ENCODE peak calls at places on chromosomes 7 and 10, in nine cellular contexts. E is mammary epithelial cell; Z is colonic mucosa; K is CD8-positive, alpha-beta memory T cell; Y is body of pancreas; N is prostate gland; A is lower lobe of right lung; V is heart left ventricle; S is esophagus muscularis mucosa. T is an unnamed sample.

GRCh38 chr10:103673616-103674015 is 180.1 kb downstream of the NEURL1 start:
- DNase-seq in E (no peak), N (no peak), Y (no peak), S (no peak), Z (no peak), V (no peak), A (no peak), K (no peak), T (no peak)

GRCh38 chr7:13848576-13849527 is 140.6 kb downstream of the ETV1 start:
- DNase-seq in A (no peak), K (no peak), E (no peak), Y (no peak), Z (no peak), S (no peak), V (no peak), N (no peak), T (no peak)

GRCh38 chr10:88108115-88108610 is 244.7 kb downstream of the PTEN start:
- DNase-seq in Y (no peak), K (no peak), E (no peak), S (peak; percentile 81), V (no peak), A (no peak), N (no peak), Z (no peak), T (no peak)

GRCh38 chr7:38757946-38758345 is 126.8 kb upstream of the AMPH start:
- DNase-seq in E (no peak), A (no peak), K (no peak), Y (no peak), Z (no peak), N (no peak), S (no peak), V (no peak), T (no peak)

GRCh38 chr10:73590881-73591577 is at the start of gene USP54:
- DNase-seq in K (no peak), A (no peak), Z (peak; percentile 45), E (peak; percentile 89), N (no peak), Y (no peak), S (no peak), V (no peak), T (peak; percentile 55)

GRCh38 chr10:8288600-8288999 is 234.1 kb downstream of the GATA3 start:
- DNase-seq in Z (no peak), V (no peak), E (no peak), S (peak; percentile 53), A (no peak), Y (no peak), N (no peak), K (no peak), T (no peak)

GRCh38 chr7:107294182-107294581 is 125.4 kb downstream of the HBP1 start:
- DNase-seq in V (no peak), N (no peak), S (no peak), K (no peak), E (no peak), A (no peak), Y (no peak), Z (no peak), T (no peak)

GRCh38 chr10:102115775-102116174 is 4.4 kb downstream of the LDB1 start:
- DNase-seq in V (no peak), Y (no peak), N (no peak), K (no peak), A (no peak), Z (no peak), E (no peak), S (no peak), T (no peak)

GRCh38 chr10:126016884-126017283 is 120.5 kb downstream of the FANK1 start:
- DNase-seq in V (no peak), A (no peak), Z (no peak), S (no peak), N (no peak), K (no peak), E (no peak), Y (no peak), T (no peak)

GRCh38 chr7:12635830-12636229 is 51.6 kb upstream of the ARL4A start:
- DNase-seq in K (no peak), A (no peak), Y (no peak), N (peak; percentile 43), V (no peak), E (peak; percentile 40), S (no peak), Z (no peak), T (no peak)

GRCh38 chr7:123867220-123867619 is 22.3 kb downstream of the HYAL4 start:
- DNase-seq in S (no peak), A (no peak), N (no peak), Z (no peak), Y (no peak), K (no peak), E (no peak), V (no peak), T (no peak)

GRCh38 chr10:114565066-114565465 is 93.0 kb downstream of the ABLIM1 start:
- DNase-seq in N (no peak), A (no peak), K (no peak), E (peak; percentile 16), V (no peak), S (no peak), Z (no peak), Y (no peak), T (no peak)

GRCh38 chr10:42367532-42368230 is 270.7 kb downstream of the ZNF33B start:
- DNase-seq in S (peak; percentile 95), N (peak; percentile 78), A (peak; percentile 84), K (no peak), Y (peak; percentile 93), Z (peak; percentile 85), V (peak; percentile 93), E (peak; percentile 94), T (no peak)

GRCh38 chr10:133379152-133379800 is at the start of gene PAOX:
- DNase-seq in V (peak; percentile 81), N (peak; percentile 66), A (peak; percentile 81), Y (peak; percentile 72), Z (peak; percentile 72), K (peak; percentile 48), E (peak; percentile 84), S (no peak), T (peak; percentile 83)

GRCh38 chr7:86926732-86927131 is 132.7 kb downstream of the ELAPOR2 start:
- DNase-seq in Z (peak; percentile 42), V (no peak), E (peak; percentile 24), N (no peak), S (no peak), A (no peak), Y (peak; percentile 20), K (no peak), T (no peak)

GRCh38 chr7:142583424-142583823 is 165.8 kb upstream of the PRSS1 start:
- DNase-seq in Z (no peak), V (no peak), E (peak; percentile 91), K (no peak), Y (peak; percentile 59), S (no peak), N (no peak), A (no peak), T (no peak)

GRCh38 chr10:101031796-101032636 is 982 bp downstream of the SFXN3 start:
- DNase-seq in N (peak; percentile 66), A (peak; percentile 91), Z (peak; percentile 77), E (no peak), S (peak; percentile 95), K (peak; percentile 78), Y (peak; percentile 70), V (peak; percentile 90), T (peak; percentile 69)

GRCh38 chr7:43648725-43649406 is 66.0 kb downstream of the STK17A start:
- DNase-seq in Y (no peak), K (peak; percentile 56), V (no peak), A (no peak), Z (peak; percentile 48), E (peak; percentile 88), S (no peak), N (no peak), T (no peak)

GRCh38 chr7:71184609-71185008 is 52.7 kb downstream of the GALNT17 start:
- DNase-seq in K (no peak), S (no peak), E (no peak), Z (no peak), A (no peak), Y (no peak), V (no peak), N (no peak), T (no peak)

GRCh38 chr7:71191766-71192165 is 59.8 kb downstream of the GALNT17 start:
- DNase-seq in A (no peak), Y (no peak), Z (no peak), N (no peak), K (no peak), E (no peak), S (no peak), V (no peak), T (no peak)

GRCh38 chr7:71182536-71182935 is 50.6 kb downstream of the GALNT17 start:
- DNase-seq in K (no peak), Z (no peak), V (no peak), A (no peak), E (no peak), N (no peak), S (no peak), Y (no peak), T (no peak)

GRCh38 chr7:71184136-71184535 is 52.2 kb downstream of the GALNT17 start:
- DNase-seq in K (no peak), S (no peak), Y (no peak), A (no peak), E (no peak), N (no peak), Z (no peak), V (no peak), T (no peak)

DNA sequence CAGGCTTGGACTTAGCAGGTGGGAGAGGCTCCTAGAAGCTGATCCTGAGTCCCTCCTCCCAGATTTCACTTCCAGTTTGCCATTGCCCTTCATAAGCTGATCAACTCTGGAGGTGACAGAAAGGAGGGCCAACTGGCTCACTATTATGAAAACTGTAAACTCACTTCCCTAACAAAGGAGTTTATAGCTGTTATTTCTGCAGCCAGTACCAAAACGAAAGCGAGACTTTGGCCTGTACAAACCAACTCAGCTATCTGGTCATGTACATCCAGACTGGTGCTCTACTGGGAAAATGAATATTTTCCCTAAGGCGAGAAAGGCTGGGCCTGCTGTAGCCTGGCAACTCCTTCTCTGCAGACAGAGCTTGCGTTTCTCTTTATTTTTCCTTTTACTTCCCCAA is 54.6 kb downstream of the GALNT17 start:
- DNase-seq in V (no peak), K (no peak), Y (no peak), A (no peak), N (no peak), S (no peak), E (no peak), Z (no peak), T (no peak)
- H3K4me3 ChIP-seq in V (no peak overlapping the region), K (no peak overlapping the region), Y (no peak overlapping the region), A (no peak overlapping the region), N (no peak overlapping the region), S (no peak overlapping the region), E (no peak overlapping the region), Z (no peak overlapping the region), T (no peak overlapping the region)

GRCh38 chr7:134699871-134700270 is 53.2 kb downstream of the BPGM start:
- DNase-seq in Z (no peak), A (no peak), S (no peak), Y (no peak), E (no peak), N (no peak), K (no peak), V (no peak), T (no peak)
- H3K27me3 ChIP-seq in Z (no peaks in the 10 kb centered on the region), A (no peaks in the 10 kb centered on the region), S (no peaks in the 10 kb centered on the region), Y (no peaks in the 10 kb centered on the region), E (no peaks in the 10 kb centered on the region), N (no peaks in the 10 kb centered on the region), K (no peaks in the 10 kb centered on the region), V (no peaks in the 10 kb centered on the region), T (no peaks in the 10 kb centered on the region)

GRCh38 chr10:77913090-77913489 is 13.5 kb downstream of the DLG5 start:
- DNase-seq in A (no peak), E (no peak), K (no peak), V (no peak), N (peak; percentile 53), S (no peak), Y (no peak), Z (no peak), T (no peak)
- H3K36me3 ChIP-seq in A (no peaks in the 10 kb centered on the region), E (no peaks in the 10 kb centered on the region), K (no peaks in the 10 kb centered on the region), V (no peaks in the 10 kb centered on the region), N (no peaks in the 10 kb centered on the region), S (no peaks in the 10 kb centered on the region), Y (no peaks in the 10 kb centered on the region), Z (no peaks in the 10 kb centered on the region), T (no peaks in the 10 kb centered on the region)

GRCh38 chr7:26857170-26857533 is 7.2 kb downstream of the SKAP2 start:
- DNase-seq in Y (no peak), E (no peak), V (no peak), A (no peak), S (no peak), Z (no peak), N (no peak), K (no peak), T (no peak)
- H3K4me3 ChIP-seq in Y (no peak overlapping the region), E (peak overlapping the region; percentile 58), V (no peak overlapping the region), A (peak overlapping the region; percentile 44), S (peak overlapping the region; percentile 43), Z (peak overlapping the region; percentile 4), N (no peak overlapping the region), K (no peak overlapping the region), T (no peak overlapping the region)